ENCODE peak calls at places on chromosomes 4 and X, in six cellular contexts. C, T, O, I, E and G are unnamed samples.

GRCh38 chr4:2047031-2047660 is 12.0 kb upstream of the NAT8L start:
- DNase-seq in O (no peak), C (no peak), T (no peak), I (no peak), E (no peak), G (no peak)

GRCh38 chrX:120316587-120317283 is 5.5 kb upstream of the TMEM255A start:
- DNase-seq in E (peak), T (no peak), I (no peak), C (peak), O (no peak), G (no peak)

GRCh38 chrX:69034451-69034850 is 130.8 kb downstream of the PJA1 start:
- DNase-seq in O (no peak), E (no peak), T (no peak), C (no peak), I (no peak), G (no peak)

GRCh38 chr4:138595731-138596465 is 353.7 kb upstream of the SLC7A11 start:
- DNase-seq in O (no peak), E (peak), C (no peak), T (no peak), I (peak), G (no peak)

GRCh38 chr4:52059372-52059771 is 8.3 kb downstream of the SPATA18 start:
- DNase-seq in E (peak), O (no peak), I (peak), C (peak), T (no peak), G (no peak)

GRCh38 chr4:61994036-61994435 is 793.9 kb downstream of the ADGRL3 start:
- DNase-seq in T (no peak), C (no peak), O (no peak), I (no peak), E (no peak), G (no peak)

GRCh38 chr4:8285143-8285975 is 15.8 kb downstream of the HTRA3 start:
- DNase-seq in I (no peak), T (no peak), O (no peak), E (no peak), C (no peak), G (no peak)

GRCh38 chr4:38860788-38861424 is 4.3 kb upstream of the TLR6 start:
- DNase-seq in C (peak), E (peak), T (peak), O (no peak), I (peak), G (peak)

GRCh38 chr4:147479817-147480216 is 1.1 kb upstream of the EDNRA start:
- DNase-seq in E (peak), O (no peak), T (no peak), C (peak), I (peak), G (no peak)

GRCh38 chrX:26071618-26072017 is 66.5 kb upstream of the MAGEB18 start:
- DNase-seq in I (no peak), E (no peak), T (no peak), O (no peak), C (no peak), G (no peak)

GRCh38 chr4:86831262-86832090 is 17.7 kb downstream of the SLC10A6 start:
- DNase-seq in O (no peak), E (peak), C (peak), I (peak), T (no peak), G (no peak)

GRCh38 chrX:107450823-107451509 is 1.5 kb downstream of the FRMPD3 start:
- DNase-seq in C (peak), I (no peak), E (no peak), T (no peak), O (no peak), G (no peak)

GRCh38 chrX:15674514-15674898 is 9.9 kb upstream of the CLTRN start:
- DNase-seq in E (peak), O (peak), C (peak), I (peak), T (peak), G (peak)

GRCh38 chrX:18753603-18754002 is 46.2 kb downstream of the PPEF1 start:
- DNase-seq in E (no peak), C (no peak), T (no peak), O (no peak), I (peak), G (no peak)

GRCh38 chrX:96685205-96686099 is 810 bp downstream of the DIAPH2 start:
- DNase-seq in E (peak), O (no peak), T (peak), I (peak), C (peak), G (no peak)

GRCh38 chr4:84965558-84966381 is 720 bp downstream of the WDFY3 start:
- DNase-seq in T (no peak), C (peak), I (peak), E (peak), O (no peak), G (peak)

GRCh38 chrX:53294024-53294648 is 12.8 kb upstream of the IQSEC2 start:
- DNase-seq in T (no peak), C (peak), O (no peak), E (peak), I (no peak), G (no peak)

GRCh38 chrX:121832446-121832845 is 785.0 kb downstream of the GLUD2 start:
- DNase-seq in C (peak), T (no peak), I (peak), O (no peak), E (peak), G (no peak)

GRCh38 chrX:13851996-13852695 is 35.3 kb upstream of the GPM6B start:
- DNase-seq in O (no peak), I (no peak), T (no peak), C (no peak), E (no peak), G (no peak)

GRCh38 chr4:107826427-107826980 is 1.8 kb downstream of the SGMS2 start:
- DNase-seq in C (peak), T (no peak), E (no peak), I (no peak), O (no peak), G (no peak)

GRCh38 chr4:162154862-162155540 is 8.8 kb downstream of the FSTL5 start:
- DNase-seq in I (no peak), T (no peak), E (no peak), C (no peak), O (no peak), G (no peak)

GRCh38 chrX:1421433-1422134 is 29.7 kb upstream of the SLC25A6 start:
- DNase-seq in O (no peak), I (no peak), E (no peak), T (no peak), C (no peak), G (no peak)

GRCh38 chr4:148442830-148443549 is 776 bp upstream of the NR3C2 start:
- DNase-seq in C (no peak), T (no peak), E (peak), I (no peak), O (no peak), G (no peak)

GRCh38 chr4:151260526-151260925 is 16.4 kb upstream of the PRSS48 start:
- DNase-seq in E (peak), T (no peak), O (no peak), C (peak), I (peak), G (no peak)